ENCODE peak calls at places on chromosomes 6 and 20, in nine cellular contexts. L, E, J, O, C, Y, F, S and X are unnamed samples.

GRCh38 chr6:107956586-107957164 is 1.3 kb downstream of the SEC63 start:
- DNase-seq in E (peak; percentile 65), J (no peak), S (no peak), O (no peak), L (no peak), C (peak; percentile 86), F (no peak), Y (no peak), X (no peak)

GRCh38 chr6:1711136-1711535 is 101.4 kb downstream of the FOXC1 start:
- DNase-seq in J (no peak), F (no peak), L (no peak), O (no peak), Y (no peak), C (no peak), S (no peak), E (no peak), X (no peak)

GRCh38 chr6:91669904-91670295 is 1083.0 kb upstream of the MAP3K7 start:
- DNase-seq in C (no peak), F (no peak), O (no peak), E (no peak), Y (no peak), L (no peak), S (no peak), J (no peak), X (no peak)

GRCh38 chr6:31114540-31114876 is at the start of gene PSORS1C1:
- DNase-seq in C (peak; percentile 88), L (peak; percentile 95), S (peak; percentile 83), O (peak; percentile 81), Y (peak; percentile 88), J (peak; percentile 95), F (peak; percentile 76), E (peak; percentile 95), X (peak; percentile 76)

GRCh38 chr6:149967591-149967990 is 3.8 kb downstream of the ULBP1 start:
- DNase-seq in O (no peak), L (no peak), J (no peak), S (no peak), Y (no peak), F (no peak), C (no peak), E (no peak), X (no peak)

GRCh38 chr20:49935746-49936152 is 448 bp upstream of the RNF114 start:
- DNase-seq in F (no peak), Y (no peak), O (no peak), C (no peak), J (no peak), E (no peak), L (no peak), S (no peak), X (no peak)

GRCh38 chr6:53432318-53433161 is 83.8 kb upstream of the ELOVL5 start:
- DNase-seq in J (no peak), L (no peak), S (no peak), C (peak; percentile 94), E (peak; percentile 81), Y (no peak), F (no peak), O (peak; percentile 86), X (no peak)

GRCh38 chr6:150535151-150535816 is 64.4 kb upstream of the PLEKHG1 start:
- DNase-seq in Y (no peak), O (no peak), J (no peak), C (no peak), F (no peak), E (no peak), S (no peak), L (no peak), X (no peak)

GRCh38 chr20:50554694-50555579 is 44.8 kb downstream of the PTPN1 start:
- DNase-seq in F (no peak), E (no peak), S (no peak), L (no peak), O (no peak), C (no peak), Y (no peak), J (no peak), X (no peak)

GRCh38 chr6:14321992-14322772 is 204.6 kb downstream of the CD83 start:
- DNase-seq in Y (peak; percentile 54), C (peak; percentile 7), S (no peak), F (no peak), O (no peak), L (no peak), J (no peak), E (no peak), X (no peak)

GRCh38 chr20:19260412-19261090 is 48.1 kb downstream of the SLC24A3 start:
- DNase-seq in S (no peak), O (no peak), C (peak; percentile 38), L (no peak), Y (no peak), E (no peak), F (no peak), J (no peak), X (no peak)

GRCh38 chr6:62746161-62746560 is 460.1 kb upstream of the KHDRBS2 start:
- DNase-seq in J (no peak), C (no peak), S (no peak), E (no peak), Y (no peak), F (no peak), O (no peak), L (no peak), X (no peak)
- H3K4me1 ChIP-seq in J (no peaks in the 10 kb centered on the region), C (no peaks in the 10 kb centered on the region), S (no peaks in the 10 kb centered on the region), E (no peaks in the 10 kb centered on the region), Y (no peaks in the 10 kb centered on the region), F (no peaks in the 10 kb centered on the region), O (no peaks in the 10 kb centered on the region), L (no peaks in the 10 kb centered on the region), X (no peaks in the 10 kb centered on the region)

GRCh38 chr6:105994522-105995402 is 91.4 kb upstream of the PRDM1 start:
- DNase-seq in L (peak; percentile 87), Y (peak; percentile 83), O (peak; percentile 59), E (peak; percentile 78), C (peak; percentile 90), J (peak; percentile 73), S (peak; percentile 57), F (peak; percentile 56), X (peak; percentile 51)
- H3K27me3 ChIP-seq in L (no peaks in the 10 kb centered on the region), Y (peaks cover 4% of the 10 kb centered on the region), O (peaks cover 56% of the 10 kb centered on the region), E (no peaks in the 10 kb centered on the region), C (no peaks in the 10 kb centered on the region), J (no peaks in the 10 kb centered on the region), S (peaks cover 4% of the 10 kb centered on the region), F (peaks cover 99% of the 10 kb centered on the region), X (no peaks in the 10 kb centered on the region)

GRCh38 chr6:52389264-52389625 is 27.3 kb downstream of the PAQR8 start:
- DNase-seq in F (no peak), E (peak; percentile 11), C (no peak), S (no peak), O (no peak), J (no peak), Y (no peak), L (no peak), X (no peak)

GRCh38 chr6:52389626-52390360 is 27.8 kb downstream of the PAQR8 start:
- DNase-seq in O (peak; percentile 38), C (peak; percentile 72), Y (no peak), L (no peak), F (peak; percentile 54), E (peak; percentile 50), J (peak; percentile 72), S (peak; percentile 89), X (peak; percentile 53)

GRCh38 chr6:52391599-52391998 is 28.5 kb upstream of the EFHC1 start:
- DNase-seq in Y (no peak), O (no peak), C (no peak), L (no peak), F (no peak), S (no peak), E (no peak), J (no peak), X (no peak)

GRCh38 chr6:52388790-52389189 is 26.8 kb downstream of the PAQR8 start:
- DNase-seq in F (no peak), L (no peak), J (no peak), E (no peak), C (no peak), Y (no peak), S (no peak), O (no peak), X (no peak)

GRCh38 chr6:52390361-52390727 is 28.4 kb downstream of the PAQR8 start:
- DNase-seq in Y (no peak), J (no peak), F (no peak), C (peak; percentile 78), E (peak; percentile 73), S (no peak), L (no peak), O (no peak), X (no peak)
- H3K4me1 ChIP-seq in Y (no peaks in the 10 kb centered on the region), J (no peaks in the 10 kb centered on the region), F (peaks cover 4% of the 10 kb centered on the region), C (peaks cover 2% of the 10 kb centered on the region), E (peaks cover 5% of the 10 kb centered on the region), S (peaks cover 26% of the 10 kb centered on the region), L (no peaks in the 10 kb centered on the region), O (peaks cover 18% of the 10 kb centered on the region), X (peaks cover 12% of the 10 kb centered on the region)

DNA sequence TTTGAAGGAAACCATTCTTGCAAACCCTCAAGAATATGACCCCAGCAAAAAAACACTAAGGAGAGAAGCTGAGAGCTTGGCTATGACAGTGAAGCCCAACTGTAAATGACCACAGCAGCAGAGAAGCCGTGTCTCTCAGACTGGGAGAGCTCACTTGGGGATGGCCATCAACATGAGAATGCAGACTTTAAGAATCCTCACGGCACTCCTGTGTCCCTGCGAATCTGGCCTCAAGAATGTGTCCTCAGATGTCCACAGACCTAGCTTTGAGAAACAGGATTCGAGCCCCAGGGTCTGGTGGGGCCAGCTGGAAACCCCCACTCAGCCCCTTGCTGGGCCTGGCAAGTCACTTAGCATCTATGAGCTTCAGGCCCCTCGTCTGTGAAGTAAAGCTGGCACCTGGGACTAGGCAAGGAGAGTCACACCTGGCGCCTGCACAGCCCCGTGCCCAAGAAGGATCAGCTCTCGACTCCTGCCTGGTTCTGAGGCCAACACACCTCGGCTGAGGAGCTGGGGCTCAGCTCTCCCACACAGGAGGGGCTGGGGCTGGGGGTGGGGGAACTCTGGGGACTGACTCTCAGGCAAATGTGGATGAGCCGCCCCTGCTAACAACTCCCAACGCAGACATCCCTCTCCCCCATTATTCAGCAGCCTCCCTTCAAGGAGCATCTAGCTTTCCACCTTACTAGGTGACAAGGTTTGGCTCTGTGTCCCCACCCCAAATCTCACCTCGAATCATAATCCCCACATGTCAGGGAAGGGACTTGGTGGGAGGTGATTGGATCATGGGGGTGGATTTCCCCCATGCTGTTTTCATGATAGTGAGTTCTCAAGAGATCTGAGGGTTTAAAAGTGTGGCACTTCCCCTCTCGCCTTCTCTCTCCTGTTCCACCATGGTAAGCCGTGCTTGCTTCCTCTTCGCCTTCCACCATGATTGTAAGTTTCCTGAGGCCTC is 97.7 kb downstream of the GRM4 start:
- DNase-seq in C (no peak), J (no peak), L (no peak), Y (peak; percentile 53), S (no peak), E (no peak), O (no peak), F (no peak), X (no peak)
- H3K27me3 ChIP-seq in C (peaks cover 87% of the 10 kb centered on the region), J (no peaks in the 10 kb centered on the region), L (no peaks in the 10 kb centered on the region), Y (no peaks in the 10 kb centered on the region), S (no peaks in the 10 kb centered on the region), E (peaks cover 56% of the 10 kb centered on the region), O (peaks cover 6% of the 10 kb centered on the region), F (peaks cover 72% of the 10 kb centered on the region), X (no peaks in the 10 kb centered on the region)